ENCODE peak calls at places on chromosomes 12 and 14, in ten cellular contexts. M, F, N, R, K, T, Z, A, L and W are unnamed samples.

GRCh38 chr14:88496414-88496813 is 58.4 kb downstream of the PTPN21 start:
- DNase-seq in R (no peak), K (no peak), T (no peak), N (no peak), F (no peak), Z (no peak), M (no peak), L (no peak), A (no peak), W (no peak)

GRCh38 chr14:51901475-51902024 is 41.1 kb downstream of the GNG2 start:
- DNase-seq in M (no peak), K (no peak), N (no peak), L (no peak), T (no peak), R (no peak), F (no peak), Z (peak; percentile 27), A (no peak), W (no peak)

GRCh38 chr14:52267501-52268190 is at the start of gene PTGDR:
- DNase-seq in M (no peak), Z (peak; percentile 48), A (peak; percentile 68), L (no peak), F (peak; percentile 8), T (no peak), K (peak; percentile 31), R (peak; percentile 89), N (peak; percentile 12), W (peak; percentile 64)

GRCh38 chr12:56772625-56773024 is 9.5 kb downstream of the HSD17B6 start:
- DNase-seq in F (no peak), L (no peak), N (no peak), T (no peak), A (no peak), M (no peak), Z (no peak), R (no peak), K (no peak), W (no peak)

GRCh38 chr14:62162998-62163589 is 400.9 kb downstream of the SNAPC1 start:
- DNase-seq in L (peak; percentile 50), F (peak; percentile 27), Z (no peak), K (peak; percentile 26), R (no peak), N (peak; percentile 15), A (no peak), T (peak; percentile 46), M (no peak), W (no peak)

GRCh38 chr14:103314496-103315277 is 19.4 kb upstream of the EIF5 start:
- DNase-seq in Z (no peak), N (peak; percentile 18), A (no peak), R (peak; percentile 63), M (no peak), L (no peak), F (no peak), K (no peak), T (peak; percentile 21), W (no peak)

GRCh38 chr12:124857921-124858461 is 5.7 kb downstream of the SCARB1 start:
- DNase-seq in L (no peak), T (no peak), K (no peak), F (no peak), R (no peak), M (no peak), A (no peak), N (no peak), Z (no peak), W (no peak)

GRCh38 chr14:79659995-79660975 is 551.0 kb downstream of the DIO2 start:
- DNase-seq in A (no peak), L (no peak), F (no peak), Z (no peak), K (no peak), T (no peak), M (no peak), R (no peak), N (no peak), W (no peak)

GRCh38 chr14:72906316-72906715 is 12.4 kb upstream of the DPF3 start:
- DNase-seq in M (peak; percentile 38), Z (no peak), A (no peak), K (no peak), N (no peak), L (no peak), T (no peak), F (peak; percentile 93), R (no peak), W (no peak)

GRCh38 chr14:67045440-67045839 is 143.8 kb upstream of the GARIN2 start:
- DNase-seq in M (no peak), N (no peak), Z (no peak), F (no peak), K (no peak), R (no peak), T (no peak), L (no peak), A (no peak), W (no peak)

GRCh38 chr12:106723416-106723815 is 51.1 kb upstream of the RIC8B start:
- DNase-seq in M (no peak), L (no peak), T (no peak), N (no peak), R (no peak), A (no peak), K (no peak), F (no peak), Z (no peak), W (no peak)
- TF ChIP-seq CTCF in M (no peak), L (no peak), T (no peak), N (no peak), R (no peak), A (no peak), K (no peak), F (no peak), Z (no peak), W (no peak)

GRCh38 chr14:69154779-69155178 is 1.9 kb upstream of the DCAF5 start:
- DNase-seq in K (no peak), A (peak; percentile 68), L (no peak), R (no peak), N (peak; percentile 58), T (peak; percentile 24), M (peak; percentile 53), Z (no peak), F (peak; percentile 22), W (no peak)
- TF ChIP-seq CTCF in K (no peak), A (no peak), L (no peak), R (no peak), N (peak; percentile 23), T (no peak), M (peak; percentile 18), Z (no peak), F (no peak), W (no peak)

DNA sequence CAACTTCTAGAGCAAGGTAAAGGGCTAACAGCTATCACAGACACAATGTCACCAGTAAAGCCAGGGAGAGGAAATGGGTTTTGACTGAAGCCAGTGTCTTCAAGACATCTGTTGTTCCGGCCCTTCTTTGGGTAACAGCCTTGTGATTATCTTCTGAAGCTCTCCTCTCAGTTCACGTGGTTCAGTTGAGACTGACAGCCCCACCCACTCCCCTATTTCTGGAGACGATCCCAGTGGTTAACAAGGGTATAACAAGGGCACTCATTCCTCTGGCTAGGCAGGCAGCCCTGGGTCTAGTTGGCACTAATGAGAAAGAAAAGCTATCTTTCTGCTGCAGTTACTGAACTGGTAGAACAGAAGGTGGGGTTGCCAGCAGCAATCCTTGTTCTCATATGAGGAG is 6.9 kb downstream of the GNPTAB start:
- DNase-seq in M (no peak), F (no peak), T (peak; percentile 18), L (peak; percentile 63), N (peak; percentile 36), A (no peak), R (no peak), Z (peak; percentile 68), K (peak; percentile 33), W (no peak)
- TF ChIP-seq CTCF in M (peak; percentile 45), F (peak; percentile 11), T (peak; percentile 10), L (no peak), N (peak; percentile 33), A (no peak), R (no peak), Z (peak; percentile 64), K (peak; percentile 61), W (peak; percentile 43)

DNA sequence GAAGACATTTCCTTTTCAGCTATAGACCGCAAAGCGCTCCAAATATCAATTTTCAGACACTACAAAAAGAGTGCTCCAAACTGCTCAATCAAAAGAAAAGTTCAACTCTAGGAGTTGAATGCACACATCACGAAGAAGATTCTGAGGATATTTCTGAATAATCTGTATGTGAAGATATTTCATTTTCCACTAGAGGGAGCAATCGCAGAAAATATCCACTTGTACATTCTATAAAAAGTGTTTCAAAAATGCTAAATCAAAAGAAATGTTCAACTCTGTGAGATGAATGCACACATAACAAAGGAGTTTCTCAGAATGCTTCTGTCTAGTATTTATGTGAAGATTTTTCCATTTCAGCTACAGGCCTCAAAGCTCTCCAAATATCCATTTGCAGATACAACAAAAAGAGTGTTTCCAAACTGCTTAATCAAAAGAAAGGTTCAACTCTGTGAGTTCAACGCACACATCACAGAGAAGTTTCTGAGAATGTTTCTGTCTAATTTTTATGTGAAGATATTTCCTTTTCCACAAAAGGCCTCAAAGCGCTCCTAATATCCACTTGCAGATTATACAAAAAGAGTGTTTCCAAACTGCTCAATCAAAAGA is 643.8 kb upstream of the ALG10B start:
- DNase-seq in N (no peak), R (no peak), A (no peak), F (no peak), K (no peak), Z (no peak), T (no peak), L (no peak), M (no peak), W (no peak)
- TF ChIP-seq CTCF in N (no peak), R (no peak), A (no peak), F (no peak), K (peak; percentile 62), Z (no peak), T (no peak), L (no peak), M (no peak), W (peak; percentile 27)